ENCODE peak calls at places on chromosomes 7 and 10, in seven cellular contexts. G is RPMI7951, A is upper lobe of left lung, J is germinal center, E is H7, B is retinal pigment epithelial cell, F is transverse colon. K is an unnamed sample.

GRCh38 chr7:2044883-2045471 is 187.8 kb downstream of the MAD1L1 start:
- DNase-seq in G (no peak), A (no peak), J (no peak), E (no peak), B (no peak), F (no peak), K (no peak)

GRCh38 chr7:64946772-64947171 is 43.7 kb downstream of the ZNF273 start:
- DNase-seq in G (peak; percentile 7), A (peak; percentile 28), J (peak; percentile 14), E (peak; percentile 66), B (no peak), F (no peak), K (peak; percentile 26)

GRCh38 chr10:350981-351501 is 215.8 kb downstream of the ZMYND11 start:
- DNase-seq in G (no peak), A (no peak), J (no peak), E (peak; percentile 25), B (no peak), F (no peak), K (no peak)

GRCh38 chr7:106166651-106167342 is 54.7 kb upstream of the SYPL1 start:
- DNase-seq in G (peak; percentile 70), A (peak; percentile 49), J (peak; percentile 63), E (peak; percentile 64), B (peak; percentile 34), F (peak; percentile 38), K (peak; percentile 49)

GRCh38 chr7:106187613-106188350 is 75.7 kb upstream of the SYPL1 start:
- DNase-seq in G (peak; percentile 27), A (no peak), J (no peak), E (no peak), B (no peak), F (no peak), K (no peak)

GRCh38 chr10:104040862-104041789 is 44.6 kb downstream of the COL17A1 start:
- DNase-seq in G (no peak), A (no peak), J (no peak), E (no peak), B (no peak), F (no peak), K (no peak)

GRCh38 chr10:51090190-51090589 is 15.9 kb downstream of the PRKG1 start:
- DNase-seq in G (no peak), A (no peak), J (no peak), E (no peak), B (no peak), F (no peak), K (no peak)

GRCh38 chr7:26850193-26850651 is 14.2 kb downstream of the SKAP2 start:
- DNase-seq in G (peak; percentile 63), A (no peak), J (no peak), E (no peak), B (no peak), F (no peak), K (no peak)

GRCh38 chr10:110682348-110682747 is 38.2 kb downstream of the RBM20 start:
- DNase-seq in G (no peak), A (no peak), J (no peak), E (no peak), B (no peak), F (no peak), K (no peak)

GRCh38 chr10:86545097-86545496 is 23.5 kb upstream of the WAPL start:
- DNase-seq in G (peak; percentile 22), A (no peak), J (no peak), E (no peak), B (no peak), F (no peak), K (no peak)

GRCh38 chr10:72605137-72605536 is 20.7 kb downstream of the MICU1 start:
- DNase-seq in G (no peak), A (no peak), J (no peak), E (no peak), B (no peak), F (no peak), K (no peak)

GRCh38 chr10:6409982-6410694 is 169.9 kb downstream of the PRKCQ start:
- DNase-seq in G (peak; percentile 71), A (peak; percentile 45), J (no peak), E (no peak), B (no peak), F (peak; percentile 36), K (no peak)

GRCh38 chr10:113086282-113086681 is 136.2 kb downstream of the TCF7L2 start:
- DNase-seq in G (no peak), A (no peak), J (no peak), E (no peak), B (no peak), F (no peak), K (no peak)

GRCh38 chr7:137443616-137444015 is 100.1 kb upstream of the PTN start:
- DNase-seq in G (peak; percentile 86), A (no peak), J (no peak), E (no peak), B (peak; percentile 65), F (no peak), K (no peak)

GRCh38 chr7:28078036-28078901 is 102.3 kb downstream of the JAZF1 start:
- DNase-seq in G (peak; percentile 53), A (peak; percentile 50), J (peak; percentile 45), E (no peak), B (no peak), F (peak; percentile 28), K (peak; percentile 52)

GRCh38 chr10:77315511-77316129 is 322.0 kb downstream of the KCNMA1 start:
- DNase-seq in G (no peak), A (no peak), J (no peak), E (no peak), B (no peak), F (no peak), K (no peak)

GRCh38 chr7:85324145-85324799 is 137.4 kb upstream of the SEMA3D start:
- DNase-seq in G (no peak), A (no peak), J (no peak), E (no peak), B (no peak), F (no peak), K (no peak)

GRCh38 chr10:124353896-124354295 is 64.8 kb downstream of the OAT start:
- DNase-seq in G (no peak), A (peak; percentile 14), J (no peak), E (no peak), B (no peak), F (no peak), K (no peak)

GRCh38 chr7:144534196-144534595 is 130.7 kb upstream of the NOBOX start:
- DNase-seq in G (no peak), A (no peak), J (no peak), E (peak; percentile 11), B (no peak), F (no peak), K (no peak)

GRCh38 chr7:129739427-129739826 is 127.9 kb downstream of the NRF1 start:
- DNase-seq in G (peak; percentile 10), A (no peak), J (no peak), E (no peak), B (peak; percentile 82), F (no peak), K (no peak)

GRCh38 chr7:70693690-70694356 is 438.1 kb upstream of the GALNT17 start:
- DNase-seq in G (peak; percentile 3), A (peak; percentile 71), J (peak; percentile 72), E (peak; percentile 96), B (no peak), F (peak; percentile 85), K (peak; percentile 91)

GRCh38 chr10:70914316-70914864 is 26.0 kb upstream of the PCBD1 start:
- DNase-seq in G (no peak), A (no peak), J (no peak), E (no peak), B (no peak), F (no peak), K (no peak)

GRCh38 chr10:100896876-100897461 is 15.8 kb upstream of the SLF2 start:
- DNase-seq in G (no peak), A (no peak), J (no peak), E (no peak), B (no peak), F (no peak), K (no peak)

GRCh38 chr7:42080831-42081230 is 156.2 kb downstream of the GLI3 start:
- DNase-seq in G (peak; percentile 77), A (no peak), J (no peak), E (no peak), B (no peak), F (no peak), K (no peak)

GRCh38 chr10:96960872-96961271 is 128.8 kb downstream of the LCOR start:
- DNase-seq in G (no peak), A (no peak), J (no peak), E (no peak), B (no peak), F (no peak), K (no peak)

K was measured in GM13977.